ENCODE peak calls at places on chromosomes 11 and 22, in seven cellular contexts. C, B, G, L, Q, X and P are unnamed samples.

GRCh38 chr11:68838572-68838964 is 3.1 kb downstream of the CPT1A start:
- DNase-seq in Q (no peak), X (no peak), B (no peak), L (peak), G (no peak), C (no peak), P (no peak)

GRCh38 chr22:40953446-40953845 is 2.3 kb downstream of the RBX1 start:
- DNase-seq in L (no peak), B (no peak), C (no peak), Q (no peak), X (no peak), G (no peak), P (no peak)

GRCh38 chr11:88122956-88123355 is 52.3 kb downstream of the RAB38 start:
- DNase-seq in X (no peak), Q (no peak), L (no peak), C (no peak), B (no peak), G (no peak), P (no peak)

GRCh38 chr11:111001091-111001430 is 244.5 kb upstream of the POU2AF2 start:
- DNase-seq in B (no peak), X (no peak), L (no peak), Q (no peak), G (no peak), C (no peak), P (no peak)

GRCh38 chr22:46942816-46943783 is 180.7 kb downstream of the TBC1D22A start:
- DNase-seq in C (no peak), L (no peak), G (no peak), Q (no peak), B (no peak), X (peak), P (no peak)

GRCh38 chr22:48756146-48757111 is 1071.2 kb downstream of the BRD1 start:
- DNase-seq in X (peak), G (no peak), C (no peak), B (no peak), Q (no peak), L (peak), P (no peak)

GRCh38 chr11:59185412-59185811 is 13.5 kb downstream of the DTX4 start:
- DNase-seq in G (no peak), B (no peak), X (no peak), C (no peak), L (no peak), Q (no peak), P (no peak)

GRCh38 chr11:111081021-111081511 is 164.5 kb upstream of the POU2AF2 start:
- DNase-seq in C (peak), Q (no peak), B (no peak), L (no peak), X (no peak), G (peak), P (no peak)

GRCh38 chr11:129974672-129975071 is 28.0 kb downstream of the PRDM10 start:
- DNase-seq in Q (no peak), X (no peak), C (no peak), G (no peak), L (no peak), B (no peak), P (no peak)

GRCh38 chr11:84564180-84564866 is 1062.8 kb downstream of the DLG2 start:
- DNase-seq in Q (peak), L (no peak), C (peak), G (peak), B (peak), X (no peak), P (peak)

GRCh38 chr11:66221726-66222236 is 46.7 kb upstream of the RAB1B start:
- DNase-seq in C (no peak), X (no peak), Q (no peak), G (no peak), L (peak), B (no peak), P (no peak)

GRCh38 chr22:42651134-42651533 is 1.9 kb upstream of the CYB5R3 start:
- DNase-seq in C (peak), Q (no peak), B (no peak), X (no peak), G (no peak), L (no peak), P (no peak)

GRCh38 chr11:30914143-30914762 is 328.1 kb upstream of the MPPED2 start:
- DNase-seq in B (peak), Q (peak), L (no peak), X (peak), G (peak), C (peak), P (no peak)

GRCh38 chr11:107043242-107043991 is 25.1 kb upstream of the GUCY1A2 start:
- DNase-seq in G (no peak), L (no peak), Q (no peak), X (no peak), B (no peak), C (peak), P (no peak)

GRCh38 chr11:35649984-35650383 is 12.6 kb upstream of the TRIM44 start:
- DNase-seq in Q (no peak), B (no peak), C (no peak), X (no peak), G (no peak), L (no peak), P (no peak)

DNA sequence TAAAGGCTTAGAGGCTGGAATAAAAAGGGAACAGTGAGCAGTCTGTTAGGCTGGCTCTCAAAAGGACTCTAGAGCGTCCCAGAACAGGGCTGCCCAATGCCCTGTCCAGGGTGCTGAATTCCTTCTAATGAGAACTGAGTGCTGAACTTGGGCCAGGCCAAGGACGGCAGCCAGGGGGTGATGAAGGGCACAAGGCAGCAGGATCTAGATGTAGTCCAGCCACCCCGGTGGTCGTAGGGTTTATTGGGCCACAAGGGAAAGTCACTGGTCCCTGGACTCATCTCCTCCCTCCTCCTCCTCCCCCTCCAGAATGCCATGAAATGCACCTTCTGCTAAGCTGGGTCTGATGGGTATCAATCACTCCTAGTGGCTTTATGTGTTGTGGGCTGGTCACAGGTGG is 19.2 kb downstream of the NPTXR start:
- DNase-seq in G (peak), L (peak), B (peak), X (peak), C (no peak), Q (peak), P (no peak)
- TF ChIP-seq CTCF in G (peak), L (peak), B (peak), X (peak), C (peak), Q (peak), P (no peak)

DNA sequence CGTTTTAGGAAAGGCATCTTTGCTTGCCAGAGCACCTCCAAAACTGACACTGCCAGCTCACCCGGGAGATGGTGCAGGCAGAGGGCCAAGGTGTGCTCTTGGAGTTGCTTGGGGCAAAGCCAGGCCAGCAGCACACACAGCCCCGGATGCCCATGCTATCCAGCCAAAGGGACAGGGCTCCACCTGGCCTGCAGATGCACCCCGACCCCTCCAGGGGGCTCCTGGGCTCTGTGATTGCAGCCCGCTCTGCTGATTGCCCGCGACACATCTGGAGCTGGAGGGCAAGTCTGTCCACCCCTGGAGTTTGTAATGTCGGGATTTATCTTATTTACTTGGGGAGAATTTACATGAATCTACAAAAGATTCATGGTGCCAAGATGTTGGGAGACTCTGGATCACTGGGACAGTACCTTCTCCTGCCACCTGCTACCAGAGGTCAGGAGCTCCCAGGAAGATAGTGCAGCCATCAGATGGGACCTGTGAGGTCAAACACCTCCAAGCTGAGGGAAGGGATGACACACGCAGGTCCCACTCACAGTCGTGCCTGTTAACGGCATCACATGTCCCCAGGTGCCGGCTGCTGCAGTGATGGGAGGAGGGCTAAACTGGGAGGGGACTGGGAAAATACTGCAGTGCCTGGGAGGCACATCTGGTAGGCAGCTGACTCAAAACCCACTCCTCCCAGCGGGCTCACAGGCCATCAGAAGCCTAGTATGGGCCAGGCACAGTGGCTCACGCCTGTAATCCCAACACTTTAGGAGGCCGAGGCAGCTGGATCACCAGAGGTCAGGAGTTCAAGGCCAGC is 17.2 kb downstream of the CBX7 start:
- DNase-seq in Q (peak), B (peak), X (no peak), C (no peak), L (no peak), G (peak), P (no peak)
- TF ChIP-seq CTCF in Q (peak), B (peak), X (peak), C (peak), L (peak), G (peak), P (peak)

GRCh38 chr22:33757443-33758124 is 162.7 kb downstream of the LARGE1 start:
- DNase-seq in G (no peak), C (no peak), Q (no peak), X (no peak), B (peak), L (peak), P (no peak)

GRCh38 chr22:33757041-33757440 is 163.2 kb downstream of the LARGE1 start:
- DNase-seq in G (no peak), C (no peak), Q (no peak), L (no peak), X (no peak), B (peak), P (no peak)

GRCh38 chr22:33758961-33759360 is 161.3 kb downstream of the LARGE1 start:
- DNase-seq in C (no peak), B (no peak), Q (no peak), X (no peak), G (no peak), L (no peak), P (no peak)

GRCh38 chr22:33758125-33758483 is 162.2 kb downstream of the LARGE1 start:
- DNase-seq in G (no peak), X (no peak), Q (no peak), B (no peak), L (no peak), C (no peak), P (no peak)

GRCh38 chr22:33756508-33756949 is 163.7 kb downstream of the LARGE1 start:
- DNase-seq in G (peak), Q (no peak), C (no peak), L (no peak), B (peak), X (no peak), P (no peak)
- TF ChIP-seq CTCF in G (no peak), Q (no peak), C (no peak), L (no peak), B (peak), X (no peak), P (no peak)

GRCh38 chr22:49825436-49825835 is 2.2 kb downstream of the BRD1 start:
- DNase-seq in G (no peak), L (no peak), Q (no peak), B (no peak), C (no peak), X (no peak), P (no peak)
- TF ChIP-seq CTCF in G (no peak), L (no peak), Q (no peak), B (no peak), C (no peak), X (no peak), P (no peak)